ENCODE peak calls at places on chromosomes 12 and 14, in seven cellular contexts. One of them, this sample, is unnamed.

GRCh38 chr12:46371718-46372130 is 849 bp downstream of the SLC38A2 start:
- DNase-seq in adipocyte: peak; percentile 73
- DNase-seq in kidney: peak; percentile 92
- DNase-seq in right atrium auricular region: peak; percentile 72
- DNase-seq in Peyer's patch: peak; percentile 81
- DNase-seq in pancreas: peak; percentile 74
- DNase-seq in psoas muscle: peak; percentile 78
- DNase-seq in this sample: peak; percentile 81

GRCh38 chr12:76519538-76519937 is 40.0 kb downstream of the OSBPL8 start:
- DNase-seq in adipocyte: no peak
- DNase-seq in kidney: no peak
- DNase-seq in right atrium auricular region: no peak
- DNase-seq in Peyer's patch: no peak
- DNase-seq in pancreas: no peak
- DNase-seq in psoas muscle: no peak
- DNase-seq in this sample: no peak

GRCh38 chr14:81449114-81449513 is 49.0 kb upstream of the STON2 start:
- DNase-seq in adipocyte: no peak
- DNase-seq in kidney: no peak
- DNase-seq in right atrium auricular region: peak; percentile 75
- DNase-seq in Peyer's patch: no peak
- DNase-seq in pancreas: no peak
- DNase-seq in psoas muscle: peak; percentile 31
- DNase-seq in this sample: no peak

GRCh38 chr12:18320036-18320617 is 58.8 kb downstream of the PIK3C2G start:
- DNase-seq in adipocyte: peak; percentile 84
- DNase-seq in kidney: no peak
- DNase-seq in right atrium auricular region: no peak
- DNase-seq in Peyer's patch: no peak
- DNase-seq in pancreas: no peak
- DNase-seq in psoas muscle: no peak
- DNase-seq in this sample: no peak

GRCh38 chr14:95667251-95667693 is 19.0 kb upstream of the TCL1B start:
- DNase-seq in adipocyte: no peak
- DNase-seq in kidney: no peak
- DNase-seq in right atrium auricular region: no peak
- DNase-seq in Peyer's patch: no peak
- DNase-seq in pancreas: peak; percentile 83
- DNase-seq in psoas muscle: no peak
- DNase-seq in this sample: no peak

GRCh38 chr14:91318911-91319310 is 74.4 kb upstream of the GPR68 start:
- DNase-seq in adipocyte: no peak
- DNase-seq in kidney: peak; percentile 43
- DNase-seq in right atrium auricular region: no peak
- DNase-seq in Peyer's patch: no peak
- DNase-seq in pancreas: no peak
- DNase-seq in psoas muscle: no peak
- DNase-seq in this sample: no peak

GRCh38 chr14:49946320-49947141 is 53.6 kb downstream of the ARF6 start:
- DNase-seq in adipocyte: peak; percentile 71
- DNase-seq in kidney: no peak
- DNase-seq in right atrium auricular region: no peak
- DNase-seq in Peyer's patch: no peak
- DNase-seq in pancreas: no peak
- DNase-seq in psoas muscle: no peak
- DNase-seq in this sample: no peak

GRCh38 chr14:84250863-84251262 is 1279.1 kb upstream of the FLRT2 start:
- DNase-seq in adipocyte: no peak
- DNase-seq in kidney: no peak
- DNase-seq in right atrium auricular region: no peak
- DNase-seq in Peyer's patch: no peak
- DNase-seq in pancreas: no peak
- DNase-seq in psoas muscle: no peak
- DNase-seq in this sample: no peak

GRCh38 chr12:54579696-54580333 is 8.6 kb downstream of the PPP1R1A start:
- DNase-seq in adipocyte: peak; percentile 90
- DNase-seq in kidney: peak; percentile 93
- DNase-seq in right atrium auricular region: peak; percentile 92
- DNase-seq in Peyer's patch: peak; percentile 88
- DNase-seq in pancreas: peak; percentile 65
- DNase-seq in psoas muscle: peak; percentile 85
- DNase-seq in this sample: peak; percentile 73

GRCh38 chr14:22991852-22992251 is 9.5 kb upstream of the AJUBA start:
- DNase-seq in adipocyte: no peak
- DNase-seq in kidney: no peak
- DNase-seq in right atrium auricular region: no peak
- DNase-seq in Peyer's patch: no peak
- DNase-seq in pancreas: no peak
- DNase-seq in psoas muscle: no peak
- DNase-seq in this sample: no peak

GRCh38 chr12:66041651-66042363 is 88.7 kb downstream of the LLPH start:
- DNase-seq in adipocyte: no peak
- DNase-seq in kidney: no peak
- DNase-seq in right atrium auricular region: no peak
- DNase-seq in Peyer's patch: no peak
- DNase-seq in pancreas: no peak
- DNase-seq in psoas muscle: no peak
- DNase-seq in this sample: no peak

GRCh38 chr12:13745100-13745678 is 236.2 kb downstream of the GRIN2B start:
- DNase-seq in adipocyte: no peak
- DNase-seq in kidney: no peak
- DNase-seq in right atrium auricular region: no peak
- DNase-seq in Peyer's patch: peak; percentile 67
- DNase-seq in pancreas: no peak
- DNase-seq in psoas muscle: no peak
- DNase-seq in this sample: no peak

GRCh38 chr14:78721756-78722455 is 551.7 kb downstream of the NRXN3 start:
- DNase-seq in adipocyte: no peak
- DNase-seq in kidney: no peak
- DNase-seq in right atrium auricular region: no peak
- DNase-seq in Peyer's patch: no peak
- DNase-seq in pancreas: no peak
- DNase-seq in psoas muscle: no peak
- DNase-seq in this sample: no peak

GRCh38 chr14:79842270-79842669 is 369.0 kb downstream of the DIO2 start:
- DNase-seq in adipocyte: peak; percentile 6
- DNase-seq in kidney: no peak
- DNase-seq in right atrium auricular region: peak; percentile 73
- DNase-seq in Peyer's patch: no peak
- DNase-seq in pancreas: peak; percentile 20
- DNase-seq in psoas muscle: peak; percentile 40
- DNase-seq in this sample: no peak

GRCh38 chr12:90979936-90980335 is 24.8 kb downstream of the EPYC start:
- DNase-seq in adipocyte: peak; percentile 75
- DNase-seq in kidney: no peak
- DNase-seq in right atrium auricular region: no peak
- DNase-seq in Peyer's patch: no peak
- DNase-seq in pancreas: no peak
- DNase-seq in psoas muscle: no peak
- DNase-seq in this sample: no peak

GRCh38 chr12:1324099-1324498 is 270.3 kb downstream of the FBXL14 start:
- DNase-seq in adipocyte: no peak
- DNase-seq in kidney: no peak
- DNase-seq in right atrium auricular region: no peak
- DNase-seq in Peyer's patch: no peak
- DNase-seq in pancreas: no peak
- DNase-seq in psoas muscle: no peak
- DNase-seq in this sample: no peak

GRCh38 chr14:73744175-73744867 is 30.1 kb upstream of the PNMA1 start:
- DNase-seq in adipocyte: no peak
- DNase-seq in kidney: peak; percentile 64
- DNase-seq in right atrium auricular region: no peak
- DNase-seq in Peyer's patch: peak; percentile 81
- DNase-seq in pancreas: no peak
- DNase-seq in psoas muscle: no peak
- DNase-seq in this sample: no peak

GRCh38 chr12:47814539-47815170 is 5.0 kb downstream of the HDAC7 start:
- DNase-seq in adipocyte: no peak
- DNase-seq in kidney: peak; percentile 53
- DNase-seq in right atrium auricular region: no peak
- DNase-seq in Peyer's patch: peak; percentile 44
- DNase-seq in pancreas: no peak
- DNase-seq in psoas muscle: no peak
- DNase-seq in this sample: no peak

GRCh38 chr12:47811581-47812484 is 7.9 kb downstream of the HDAC7 start:
- DNase-seq in adipocyte: peak; percentile 72
- DNase-seq in kidney: no peak
- DNase-seq in right atrium auricular region: peak; percentile 92
- DNase-seq in Peyer's patch: peak; percentile 58
- DNase-seq in pancreas: no peak
- DNase-seq in psoas muscle: peak; percentile 74
- DNase-seq in this sample: no peak

GRCh38 chr12:47813491-47814196 is 6.1 kb downstream of the HDAC7 start:
- DNase-seq in adipocyte: no peak
- DNase-seq in kidney: peak; percentile 78
- DNase-seq in right atrium auricular region: no peak
- DNase-seq in Peyer's patch: peak; percentile 49
- DNase-seq in pancreas: no peak
- DNase-seq in psoas muscle: no peak
- DNase-seq in this sample: no peak

GRCh38 chr12:47811070-47811391 is 8.7 kb downstream of the HDAC7 start:
- DNase-seq in adipocyte: no peak
- DNase-seq in kidney: no peak
- DNase-seq in right atrium auricular region: no peak
- DNase-seq in Peyer's patch: no peak
- DNase-seq in pancreas: no peak
- DNase-seq in psoas muscle: no peak
- DNase-seq in this sample: no peak

DNA sequence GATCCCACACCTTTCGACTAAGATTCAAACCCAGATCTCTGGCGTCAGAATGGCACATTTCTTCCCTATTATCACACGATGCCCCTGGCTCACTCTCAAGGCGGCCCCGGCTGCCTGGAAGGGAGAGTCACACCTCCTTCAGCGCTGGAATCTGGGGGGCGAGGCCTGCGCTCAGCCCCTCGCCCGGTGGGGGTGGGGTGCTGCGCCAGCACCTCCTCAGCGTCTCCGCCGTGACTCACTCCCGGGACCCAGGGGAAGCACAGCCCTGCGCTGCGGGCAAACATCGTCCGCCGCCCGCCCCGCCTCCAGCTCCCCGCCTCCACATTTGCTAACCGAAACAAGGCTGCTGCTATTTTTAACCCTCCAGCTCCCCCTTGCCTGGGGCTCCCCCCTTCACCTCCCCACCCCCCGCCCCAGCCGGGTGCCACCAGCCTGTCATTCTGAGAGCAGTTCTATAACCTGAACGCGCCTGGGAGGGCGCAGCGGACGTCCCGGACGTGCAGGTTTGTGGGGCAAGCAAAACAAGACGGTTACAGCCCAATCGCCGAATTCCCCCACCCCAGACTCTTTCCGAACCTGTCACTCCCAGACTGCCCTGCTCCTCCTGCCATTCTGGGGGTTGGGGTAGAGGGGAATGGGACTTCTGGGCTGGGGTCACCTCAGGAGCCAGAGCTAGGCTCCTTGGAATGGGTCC is 6.8 kb downstream of the HDAC7 start:
- DNase-seq in adipocyte: peak; percentile 92
- DNase-seq in kidney: peak; percentile 97
- DNase-seq in right atrium auricular region: peak; percentile 94
- DNase-seq in Peyer's patch: peak; percentile 81
- DNase-seq in pancreas: peak; percentile 73
- DNase-seq in psoas muscle: peak; percentile 92
- DNase-seq in this sample: peak; percentile 94
- H3K4me1 ChIP-seq in adipocyte: peaks cover 91% of the 10 kb centered on the region
- H3K4me1 ChIP-seq in kidney: peaks cover 76% of the 10 kb centered on the region
- H3K4me1 ChIP-seq in right atrium auricular region: peaks cover 100% of the 10 kb centered on the region
- H3K4me1 ChIP-seq in Peyer's patch: peaks cover 82% of the 10 kb centered on the region
- H3K4me1 ChIP-seq in pancreas: peaks cover 20% of the 10 kb centered on the region
- H3K4me1 ChIP-seq in psoas muscle: peaks cover 76% of the 10 kb centered on the region
- H3K4me1 ChIP-seq in this sample: peaks cover 100% of the 10 kb centered on the region

GRCh38 chr14:42023452-42023851 is 416.8 kb downstream of the LRFN5 start:
- DNase-seq in adipocyte: no peak
- DNase-seq in kidney: no peak
- DNase-seq in right atrium auricular region: no peak
- DNase-seq in Peyer's patch: no peak
- DNase-seq in pancreas: no peak
- DNase-seq in psoas muscle: no peak
- DNase-seq in this sample: no peak
- H3K4me1 ChIP-seq in adipocyte: no peaks in the 10 kb centered on the region
- H3K4me1 ChIP-seq in kidney: no peaks in the 10 kb centered on the region
- H3K4me1 ChIP-seq in right atrium auricular region: no peaks in the 10 kb centered on the region
- H3K4me1 ChIP-seq in Peyer's patch: no peaks in the 10 kb centered on the region
- H3K4me1 ChIP-seq in pancreas: no peaks in the 10 kb centered on the region
- H3K4me1 ChIP-seq in psoas muscle: no peaks in the 10 kb centered on the region
- H3K4me1 ChIP-seq in this sample: no peaks in the 10 kb centered on the region

GRCh38 chr14:69699743-69700309 is 67.1 kb upstream of the SRSF5 start:
- DNase-seq in adipocyte: no peak
- DNase-seq in kidney: no peak
- DNase-seq in right atrium auricular region: no peak
- DNase-seq in Peyer's patch: no peak
- DNase-seq in pancreas: peak; percentile 86
- DNase-seq in psoas muscle: no peak
- DNase-seq in this sample: no peak

GRCh38 chr14:69703047-69704046 is 63.6 kb upstream of the SRSF5 start:
- DNase-seq in adipocyte: no peak
- DNase-seq in kidney: no peak
- DNase-seq in right atrium auricular region: no peak
- DNase-seq in Peyer's patch: no peak
- DNase-seq in pancreas: no peak
- DNase-seq in psoas muscle: no peak
- DNase-seq in this sample: no peak

GRCh38 chr14:69701269-69701668 is 65.7 kb upstream of the SRSF5 start:
- DNase-seq in adipocyte: no peak
- DNase-seq in kidney: no peak
- DNase-seq in right atrium auricular region: no peak
- DNase-seq in Peyer's patch: no peak
- DNase-seq in pancreas: no peak
- DNase-seq in psoas muscle: no peak
- DNase-seq in this sample: no peak

GRCh38 chr14:69700609-69701008 is 66.3 kb upstream of the SRSF5 start:
- DNase-seq in adipocyte: no peak
- DNase-seq in kidney: no peak
- DNase-seq in right atrium auricular region: no peak
- DNase-seq in Peyer's patch: no peak
- DNase-seq in pancreas: no peak
- DNase-seq in psoas muscle: no peak
- DNase-seq in this sample: no peak

DNA sequence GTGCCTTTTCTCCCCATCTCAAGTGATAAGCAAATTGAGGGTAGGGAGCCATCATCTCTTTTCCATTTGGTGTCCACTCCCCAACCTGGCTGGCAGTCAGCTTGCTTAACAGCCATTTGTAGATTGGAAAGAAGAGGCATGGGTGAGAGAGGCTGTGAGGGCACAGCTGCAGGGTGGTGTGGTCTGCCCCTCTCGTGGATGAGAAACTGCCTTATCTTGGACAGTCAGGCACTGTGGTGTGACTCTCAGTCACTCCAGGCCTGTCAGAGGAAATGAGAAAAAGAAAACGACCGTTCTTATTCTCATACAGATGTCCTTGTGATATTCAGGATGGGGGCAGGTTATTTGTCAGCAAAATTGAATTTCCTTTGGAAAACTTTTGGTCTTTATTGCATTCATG is 65.1 kb upstream of the SRSF5 start:
- DNase-seq in adipocyte: no peak
- DNase-seq in kidney: no peak
- DNase-seq in right atrium auricular region: no peak
- DNase-seq in Peyer's patch: no peak
- DNase-seq in pancreas: no peak
- DNase-seq in psoas muscle: no peak
- DNase-seq in this sample: no peak
- H3K4me1 ChIP-seq in adipocyte: peaks cover 18% of the 10 kb centered on the region
- H3K4me1 ChIP-seq in kidney: peaks cover 26% of the 10 kb centered on the region
- H3K4me1 ChIP-seq in right atrium auricular region: peaks cover 59% of the 10 kb centered on the region
- H3K4me1 ChIP-seq in Peyer's patch: peaks cover 33% of the 10 kb centered on the region
- H3K4me1 ChIP-seq in pancreas: peaks cover 59% of the 10 kb centered on the region
- H3K4me1 ChIP-seq in psoas muscle: peaks cover 17% of the 10 kb centered on the region
- H3K4me1 ChIP-seq in this sample: peaks cover 88% of the 10 kb centered on the region

GRCh38 chr12:68446896-68447806 is 115.0 kb upstream of the MDM1 start:
- DNase-seq in adipocyte: peak; percentile 65
- DNase-seq in kidney: no peak
- DNase-seq in right atrium auricular region: no peak
- DNase-seq in Peyer's patch: no peak
- DNase-seq in pancreas: no peak
- DNase-seq in psoas muscle: no peak
- DNase-seq in this sample: no peak
- H3K4me1 ChIP-seq in adipocyte: peaks cover 47% of the 10 kb centered on the region
- H3K4me1 ChIP-seq in kidney: peaks cover 5% of the 10 kb centered on the region
- H3K4me1 ChIP-seq in right atrium auricular region: peaks cover 17% of the 10 kb centered on the region
- H3K4me1 ChIP-seq in Peyer's patch: peaks cover 6% of the 10 kb centered on the region
- H3K4me1 ChIP-seq in pancreas: peaks cover 2% of the 10 kb centered on the region
- H3K4me1 ChIP-seq in psoas muscle: peaks cover 14% of the 10 kb centered on the region
- H3K4me1 ChIP-seq in this sample: peaks cover 6% of the 10 kb centered on the region